ENCODE peak calls at places on chromosomes 1 and 21, in ten cellular contexts. V is heart left ventricle, K is H1, J is vagina, P is uterus, Y is IMR-90, B is ovary, Q is GM12878, C is right lobe of liver, W is sigmoid colon. X is an unnamed sample.
A peak's percentile ranks its signal among the peaks of the same experiment; 100 is the strongest.

GRCh38 chr1:229328598-229329362 is 14.1 kb downstream of the CCSAP start:
- DNase-seq in Y (no peak), W (no peak), P (no peak), V (no peak), J (no peak), Q (no peak), B (no peak), K (no peak), C (no peak), X (no peak)

GRCh38 chr1:230176871-230177411 is 109.9 kb downstream of the GALNT2 start:
- DNase-seq in B (peak; percentile 82), V (peak; percentile 77), C (peak; percentile 45), Y (peak; percentile 41), Q (no peak), P (peak; percentile 72), J (no peak), W (peak; percentile 92), K (peak; percentile 42), X (peak; percentile 58)

GRCh38 chr21:36749935-36750578 is 51.1 kb downstream of the SIM2 start:
- DNase-seq in J (no peak), V (peak; percentile 39), Q (no peak), C (no peak), Y (peak; percentile 44), B (no peak), P (no peak), W (no peak), K (peak; percentile 66), X (no peak)

GRCh38 chr1:96473791-96474452 is 247.7 kb upstream of the PTBP2 start:
- DNase-seq in Y (peak; percentile 79), K (no peak), J (no peak), W (no peak), Q (no peak), P (no peak), B (no peak), V (no peak), C (no peak), X (no peak)

GRCh38 chr1:43945898-43946243 is 879 bp upstream of the IPO13 start:
- DNase-seq in B (no peak), P (no peak), C (no peak), W (no peak), Q (no peak), V (no peak), K (no peak), Y (no peak), J (no peak), X (no peak)

GRCh38 chr1:173753830-173754229 is 39.0 kb downstream of the KLHL20 start:
- DNase-seq in P (no peak), V (no peak), J (no peak), W (no peak), C (no peak), B (no peak), Q (no peak), Y (no peak), K (no peak), X (no peak)

GRCh38 chr1:150126811-150127210 is 22.9 kb upstream of the PLEKHO1 start:
- DNase-seq in P (no peak), B (no peak), K (no peak), W (no peak), Y (no peak), Q (no peak), V (no peak), C (no peak), J (no peak), X (no peak)

GRCh38 chr1:82632164-82632563 is 831.4 kb downstream of the ADGRL2 start:
- DNase-seq in C (no peak), Q (no peak), K (no peak), P (no peak), W (no peak), V (no peak), Y (no peak), B (no peak), J (no peak), X (no peak)

GRCh38 chr1:119713538-119714456 is 2.1 kb downstream of the PHGDH start:
- DNase-seq in W (no peak), C (no peak), K (no peak), V (no peak), J (peak; percentile 67), Y (peak; percentile 24), Q (no peak), P (no peak), B (no peak), X (no peak)

GRCh38 chr1:51000160-51000559 is 30.1 kb downstream of the CDKN2C start:
- DNase-seq in K (no peak), V (no peak), J (no peak), Y (no peak), C (no peak), Q (no peak), B (no peak), W (no peak), P (no peak), X (no peak)

GRCh38 chr21:27158967-27159366 is 192.1 kb upstream of the ADAMTS5 start:
- DNase-seq in V (no peak), B (no peak), Y (no peak), P (no peak), W (no peak), K (no peak), Q (no peak), C (no peak), J (no peak), X (no peak)

GRCh38 chr1:31013187-31013864 is 52.2 kb downstream of the PUM1 start:
- DNase-seq in W (no peak), K (no peak), P (no peak), Y (peak; percentile 42), C (no peak), V (no peak), Q (no peak), J (no peak), B (no peak), X (no peak)

GRCh38 chr1:204617256-204618147 is 68.0 kb downstream of the LRRN2 start:
- DNase-seq in K (no peak), W (no peak), C (no peak), Q (no peak), J (no peak), Y (no peak), P (no peak), V (no peak), B (no peak), X (no peak)

GRCh38 chr1:226310637-226311195 is 1.8 kb upstream of the LIN9 start:
- DNase-seq in C (no peak), K (no peak), W (no peak), V (no peak), Y (no peak), P (no peak), J (no peak), B (no peak), Q (no peak), X (no peak)

GRCh38 chr21:15061747-15062146 is 3.1 kb downstream of the NRIP1 start:
- DNase-seq in J (no peak), W (no peak), V (no peak), B (no peak), Y (no peak), P (no peak), C (no peak), Q (no peak), K (no peak), X (no peak)
- H3K4me1 ChIP-seq in J (peaks cover 50% of the 10 kb centered on the region), W (peaks cover 71% of the 10 kb centered on the region), V (peaks cover 59% of the 10 kb centered on the region), B (peaks cover 3% of the 10 kb centered on the region), Y (peaks cover 5% of the 10 kb centered on the region), P (peaks cover 12% of the 10 kb centered on the region), C (peaks cover 22% of the 10 kb centered on the region), Q (no peaks in the 10 kb centered on the region), K (peaks cover 5% of the 10 kb centered on the region), X (no peaks in the 10 kb centered on the region)

DNA sequence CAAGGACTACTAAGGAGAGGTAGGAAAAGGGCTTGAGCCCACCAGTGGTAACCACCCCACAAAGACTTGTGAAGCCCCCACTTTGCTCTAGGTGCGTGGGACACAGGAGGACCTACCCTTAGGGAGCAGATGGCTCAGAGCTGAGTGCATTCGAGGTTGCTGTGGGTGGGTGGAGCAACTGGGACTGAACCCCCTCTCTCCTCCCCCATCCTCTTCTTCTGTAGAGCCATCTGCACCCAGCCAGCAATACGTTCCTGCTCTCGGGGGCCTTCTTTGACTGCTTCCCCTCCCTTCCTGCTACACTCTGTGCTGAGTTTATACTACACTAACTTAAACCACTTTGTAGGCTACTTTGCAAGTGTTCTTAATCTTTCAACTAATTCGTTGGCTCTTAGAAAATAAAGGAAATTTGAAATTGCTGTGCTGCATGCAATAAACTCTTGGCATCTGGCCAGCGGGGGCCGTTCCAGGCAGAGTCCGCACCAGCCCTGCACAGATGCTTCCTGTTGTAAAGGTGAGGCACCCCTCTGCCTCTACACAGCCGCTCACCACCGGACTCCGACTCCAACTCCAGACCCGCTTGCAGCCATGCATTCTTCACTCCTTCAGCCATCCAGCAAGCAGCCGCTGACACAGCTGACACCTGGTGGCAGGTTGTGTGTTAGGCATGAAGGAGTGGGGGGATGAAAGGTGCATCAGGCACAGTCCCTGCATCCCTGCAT is 57.2 kb downstream of the GLIS1 start:
- DNase-seq in V (no peak), K (peak; percentile 76), Q (no peak), P (peak; percentile 52), C (peak; percentile 48), J (no peak), B (peak; percentile 33), Y (peak; percentile 24), W (no peak), X (peak; percentile 21)
- TF ChIP-seq CTCF in V (peak; percentile 34), K (peak; percentile 94), Q (peak; percentile 41), P (peak; percentile 53), C (peak; percentile 35), J (peak; percentile 36), B (no peak), Y (peak; percentile 27), W (no peak), X (no peak)

GRCh38 chr21:17397703-17398102 is 115.1 kb upstream of the CXADR start:
- DNase-seq in B (no peak), W (no peak), J (no peak), K (no peak), P (no peak), V (no peak), C (no peak), Q (no peak), Y (no peak), X (no peak)

GRCh38 chr21:17391811-17392340 is 121.0 kb upstream of the CXADR start:
- DNase-seq in W (no peak), C (no peak), K (no peak), V (no peak), Y (no peak), Q (no peak), B (no peak), J (no peak), P (no peak), X (no peak)

GRCh38 chr21:17396948-17397347 is 115.9 kb upstream of the CXADR start:
- DNase-seq in Y (no peak), W (no peak), K (no peak), P (no peak), V (no peak), Q (no peak), B (no peak), C (no peak), J (no peak), X (no peak)
- TF ChIP-seq POLR2A in Y (no peak), W (no peak), K (no peak), P (no peak), V (no peak), Q (no peak), B (no peak), C (no peak), J (no peak), X (no peak)

DNA sequence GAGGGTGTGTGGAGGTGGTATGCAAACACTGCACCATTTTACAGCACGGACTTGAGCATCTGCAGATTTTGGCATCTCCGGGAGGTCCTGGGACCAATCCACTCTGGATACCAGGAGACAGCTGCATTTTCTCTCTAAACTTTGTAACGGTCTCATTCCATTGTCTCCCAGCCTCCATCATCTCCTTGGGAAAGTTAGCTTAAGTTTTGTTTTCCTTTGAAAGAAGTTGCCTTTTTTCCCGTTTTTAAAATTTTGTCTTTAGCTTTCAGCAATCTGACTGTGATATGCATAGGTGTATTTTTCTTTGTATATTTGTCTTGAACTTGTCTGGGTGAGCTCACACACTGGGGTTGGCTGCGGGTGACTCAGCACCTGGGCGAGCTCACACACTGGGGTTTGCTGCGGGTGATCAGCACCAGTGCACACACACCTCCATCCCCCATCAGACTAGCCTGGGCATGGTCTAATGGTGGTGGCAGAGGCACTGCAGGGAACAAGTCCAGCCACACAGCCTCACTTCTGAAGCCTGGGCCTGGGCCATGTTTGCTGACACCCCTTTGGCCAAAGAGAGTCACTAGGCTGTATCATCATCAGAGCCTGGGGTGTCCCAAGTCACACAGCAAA is 32.1 kb upstream of the COL18A1 start:
- DNase-seq in P (no peak), Q (no peak), W (no peak), J (no peak), Y (peak; percentile 22), K (no peak), V (peak; percentile 25), C (no peak), B (no peak), X (no peak)
- H3K4me1 ChIP-seq in P (no peaks in the 10 kb centered on the region), Q (no peaks in the 10 kb centered on the region), W (no peaks in the 10 kb centered on the region), J (peaks cover 3% of the 10 kb centered on the region), Y (peaks cover 6% of the 10 kb centered on the region), K (no peaks in the 10 kb centered on the region), V (peaks cover 3% of the 10 kb centered on the region), C (no peaks in the 10 kb centered on the region), B (peaks cover 2% of the 10 kb centered on the region), X (no peaks in the 10 kb centered on the region)